ENCODE peak calls at places on chromosomes 7 and 10, in six cellular contexts. Y is SW480; I is hepatocyte; G is activated CD4-positive, alpha-beta T cell treated with anti-CD3 and anti-CD28 coated beads, Interleukin-2, amount 10 ng/mL, durations not matched to agents 7 days and 5 days; P is AG04450; H is stimulated activated CD4-positive, alpha-beta T cell treated with anti-CD3 and anti-CD28 coated beads, Interleukin-1b, Interleukin-23, amount 100 ng/mL, for 1 hour. W is an unnamed sample.

GRCh38 chr10:78905940-78906308 is 162.8 kb upstream of the ZMIZ1 start:
- DNase-seq in Y (no peak), H (no peak), G (no peak), I (no peak), P (no peak), W (no peak)

GRCh38 chr7:5481241-5482019 is 57.8 kb upstream of the TNRC18 start:
- DNase-seq in I (no peak), H (no peak), P (no peak), G (no peak), Y (no peak), W (no peak)

GRCh38 chr7:133024604-133025003 is 57.3 kb downstream of the CHCHD3 start:
- DNase-seq in H (no peak), G (no peak), I (no peak), P (no peak), Y (no peak), W (no peak)

GRCh38 chr10:47127188-47127587 is 172.8 kb upstream of the GDF10 start:
- DNase-seq in H (no peak), G (no peak), I (no peak), P (no peak), Y (no peak), W (no peak)

GRCh38 chr10:3805791-3806381 is 20.9 kb upstream of the KLF6 start:
- DNase-seq in I (peak), G (peak), H (no peak), Y (peak), P (no peak), W (peak)

GRCh38 chr10:103595933-103596726 is 102.6 kb downstream of the NEURL1 start:
- DNase-seq in P (no peak), G (no peak), I (no peak), H (no peak), Y (no peak), W (no peak)

GRCh38 chr10:102421645-102422585 is 1.3 kb downstream of the FBXL15 start:
- DNase-seq in G (peak), H (no peak), I (peak), Y (peak), P (no peak), W (no peak)

GRCh38 chr10:77428776-77429395 is 208.7 kb downstream of the KCNMA1 start:
- DNase-seq in P (peak), G (no peak), I (peak), H (no peak), Y (peak), W (peak)

GRCh38 chr7:143308632-143309031 is 7.3 kb upstream of the CLCN1 start:
- DNase-seq in H (no peak), I (no peak), P (no peak), Y (no peak), G (no peak), W (no peak)

GRCh38 chr7:138550337-138550736 is 90.3 kb downstream of the TRIM24 start:
- DNase-seq in I (no peak), P (no peak), Y (no peak), H (no peak), G (no peak), W (no peak)

GRCh38 chr7:20596653-20597052 is 18.8 kb upstream of the ABCB5 start:
- DNase-seq in P (no peak), H (no peak), Y (no peak), G (no peak), I (no peak), W (no peak)

GRCh38 chr7:45048748-45049147 is 40.0 kb downstream of the NACAD start:
- DNase-seq in H (no peak), Y (peak), G (no peak), P (no peak), I (no peak), W (no peak)

GRCh38 chr7:17368856-17369520 is 70.5 kb downstream of the AHR start:
- DNase-seq in I (no peak), P (no peak), H (no peak), G (no peak), Y (no peak), W (no peak)

GRCh38 chr10:14601872-14602725 is 172.6 kb downstream of the FAM107B start:
- DNase-seq in P (no peak), G (peak), H (no peak), I (peak), Y (peak), W (peak)

GRCh38 chr10:44387853-44388251 is 3.0 kb upstream of the CXCL12 start:
- DNase-seq in P (no peak), I (no peak), Y (no peak), H (no peak), G (no peak), W (no peak)

GRCh38 chr10:119526606-119527592 is 15.6 kb downstream of the RGS10 start:
- DNase-seq in P (no peak), G (no peak), I (no peak), Y (no peak), H (no peak), W (no peak)

GRCh38 chr7:131616487-131616886 is 60.1 kb upstream of the PODXL start:
- DNase-seq in H (no peak), P (no peak), I (no peak), G (no peak), Y (no peak), W (no peak)

GRCh38 chr7:149067869-149068268 is 22.6 kb downstream of the ZNF786 start:
- DNase-seq in I (no peak), P (no peak), G (peak), H (no peak), Y (peak), W (no peak)

GRCh38 chr10:128063736-128064614 is 62.2 kb downstream of the MKI67 start:
- DNase-seq in H (no peak), Y (no peak), I (no peak), P (no peak), G (no peak), W (no peak)

GRCh38 chr10:117411440-117412428 is 36.5 kb upstream of the PDZD8 start:
- DNase-seq in P (no peak), I (no peak), Y (no peak), G (no peak), H (no peak), W (no peak)

W was measured in HCT116.